ENCODE peak calls at places on chromosomes 16 and 17, in six cellular contexts. X is H1, B is HCT116, Z is OCI-LY7, N is GM23338, Y is Karpas-422. I is an unnamed sample.

GRCh38 chr16:30567991-30568638 is 3.4 kb downstream of the ZNF688 start:
- DNase-seq in X (no peak), B (no peak), Z (peak; percentile 66), N (no peak), Y (no peak), I (no peak)

GRCh38 chr17:79410681-79411080 is 200.2 kb downstream of the RBFOX3 start:
- DNase-seq in X (no peak), B (no peak), Z (no peak), N (no peak), Y (no peak), I (no peak)

GRCh38 chr16:61611847-61612491 is 424.3 kb downstream of the CDH8 start:
- DNase-seq in X (no peak), B (no peak), Z (no peak), N (no peak), Y (no peak), I (no peak)

GRCh38 chr17:76191891-76192290 is 48.4 kb downstream of the RNF157 start:
- DNase-seq in X (no peak), B (no peak), Z (peak; percentile 77), N (no peak), Y (no peak), I (no peak)

GRCh38 chr16:1172651-1173050 is 19.7 kb downstream of the CACNA1H start:
- DNase-seq in X (no peak), B (no peak), Z (no peak), N (no peak), Y (no peak), I (no peak)

GRCh38 chr17:12256380-12256995 is 235.8 kb downstream of the MAP2K4 start:
- DNase-seq in X (no peak), B (peak; percentile 37), Z (peak; percentile 59), N (peak; percentile 61), Y (peak; percentile 80), I (peak; percentile 29)

GRCh38 chr16:50696575-50697420 is 3.4 kb downstream of the NOD2 start:
- DNase-seq in X (no peak), B (peak; percentile 81), Z (no peak), N (no peak), Y (peak; percentile 47), I (peak; percentile 72)

GRCh38 chr16:85184404-85184803 is 72.1 kb upstream of the CIBAR2 start:
- DNase-seq in X (no peak), B (no peak), Z (no peak), N (no peak), Y (no peak), I (no peak)

GRCh38 chr17:81576621-81577277 is 24.6 kb upstream of the FAAP100 start:
- DNase-seq in X (no peak), B (no peak), Z (no peak), N (no peak), Y (no peak), I (no peak)

GRCh38 chr17:80959330-80960036 is 32.2 kb upstream of the CHMP6 start:
- DNase-seq in X (no peak), B (no peak), Z (no peak), N (no peak), Y (no peak), I (no peak)

GRCh38 chr16:69932691-69933392 is 18.3 kb upstream of the CLEC18A start:
- DNase-seq in X (no peak), B (no peak), Z (no peak), N (no peak), Y (no peak), I (no peak)

DNA sequence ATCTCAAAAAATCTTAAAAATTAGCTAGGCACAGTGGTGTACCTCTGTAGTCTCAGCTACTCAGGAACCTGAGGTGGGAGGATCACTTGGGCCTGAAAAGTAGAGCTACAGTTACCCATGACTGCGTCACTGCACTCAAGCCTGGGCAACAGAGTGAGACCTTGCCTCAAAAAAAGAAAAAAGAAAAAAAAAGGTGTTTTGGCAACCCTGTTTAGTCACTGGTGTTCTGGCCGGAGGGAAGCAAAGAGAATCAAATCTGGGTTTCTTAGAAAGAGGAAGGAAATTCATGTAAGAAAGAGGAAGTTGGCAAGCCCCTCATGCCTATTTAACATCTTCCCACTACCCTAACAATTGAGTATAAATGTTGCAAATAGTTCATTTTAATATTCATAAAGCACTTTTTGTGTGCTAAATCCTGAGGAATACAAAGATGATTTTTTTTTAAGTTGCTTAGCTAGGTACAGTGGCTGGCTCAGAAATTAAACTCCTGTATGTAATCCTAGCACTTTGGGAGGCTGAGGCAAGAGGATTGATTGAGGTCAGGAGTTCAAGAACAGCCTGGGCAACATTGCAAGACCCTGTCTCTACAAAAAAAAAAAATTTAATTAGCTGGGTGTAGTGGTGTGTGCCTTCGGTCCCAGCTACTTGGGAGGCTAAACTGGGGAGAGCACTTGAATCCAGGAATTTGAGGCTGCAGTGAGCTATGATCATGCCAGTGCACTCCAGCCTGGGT is 6.5 kb upstream of the USP32 start:
- DNase-seq in X (no peak), B (no peak), Z (peak; percentile 75), N (no peak), Y (peak; percentile 87), I (no peak)
- H2AFZ ChIP-seq in X (no peak overlapping the region), B (no peak overlapping the region), Z (no peak overlapping the region), N (peak overlapping the region; percentile 63), Y (no peak overlapping the region), I (peak overlapping the region; percentile 25)

DNA sequence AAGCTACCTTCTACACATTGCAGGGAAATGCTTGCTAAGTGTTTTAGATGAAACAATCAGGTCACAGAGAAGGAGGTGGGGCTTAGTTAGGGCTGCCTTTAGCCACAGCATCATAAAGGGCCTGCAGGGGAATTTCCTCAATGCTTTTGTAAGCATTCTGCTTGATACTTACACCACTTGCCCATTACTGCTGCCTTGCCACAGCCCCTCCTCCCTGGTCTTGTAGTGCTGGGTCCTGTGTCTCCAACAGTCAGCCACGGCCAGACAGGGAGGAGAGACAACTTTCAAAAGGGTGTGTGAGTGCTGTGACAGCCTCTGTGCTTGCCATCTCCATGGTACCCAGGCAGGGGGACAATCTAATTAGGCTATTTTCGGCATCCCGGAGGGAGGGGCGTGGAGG is 111.2 kb downstream of the SHISA9 start:
- DNase-seq in X (no peak), B (no peak), Z (no peak), N (peak; percentile 55), Y (no peak), I (no peak)
- H2AFZ ChIP-seq in X (no peak overlapping the region), B (no peak overlapping the region), Z (no peak overlapping the region), N (no peak overlapping the region), Y (no peak overlapping the region), I (no peak overlapping the region)

GRCh38 chr17:7929158-7930029 is at the start of gene KCNAB3:
- DNase-seq in X (peak; percentile 83), B (no peak), Z (no peak), N (peak; percentile 93), Y (peak; percentile 97), I (peak; percentile 20)
- H2AFZ ChIP-seq in X (no peak within 1 kb of the TSS), B (no peak within 1 kb of the TSS), Z (no peak within 1 kb of the TSS), N (peak within 1 kb of the TSS; percentile 69), Y (peak within 1 kb of the TSS; percentile 76), I (no peak within 1 kb of the TSS)

GRCh38 chr17:35313875-35314409 is 59.5 kb downstream of the SLFN11 start:
- DNase-seq in X (no peak), B (no peak), Z (no peak), N (peak; percentile 37), Y (no peak), I (no peak)
- H2AFZ ChIP-seq in X (peak overlapping the region; percentile 95), B (no peak overlapping the region), Z (no peak overlapping the region), N (peak overlapping the region; percentile 99), Y (no peak overlapping the region), I (peak overlapping the region; percentile 69)

GRCh38 chr17:9644910-9645751 is at the start of gene USP43:
- DNase-seq in X (peak; percentile 83), B (peak; percentile 32), Z (peak; percentile 26), N (peak; percentile 79), Y (no peak), I (peak; percentile 25)

GRCh38 chr17:9647014-9647413 is 1.7 kb downstream of the USP43 start:
- DNase-seq in X (no peak), B (no peak), Z (no peak), N (peak; percentile 73), Y (no peak), I (no peak)

GRCh38 chr17:9645858-9646555 is 690 bp downstream of the USP43 start:
- DNase-seq in X (peak; percentile 76), B (peak; percentile 12), Z (no peak), N (peak; percentile 79), Y (no peak), I (peak; percentile 19)

GRCh38 chr17:9646556-9646905 is 1.2 kb downstream of the USP43 start:
- DNase-seq in X (no peak), B (no peak), Z (no peak), N (peak; percentile 25), Y (no peak), I (no peak)

DNA sequence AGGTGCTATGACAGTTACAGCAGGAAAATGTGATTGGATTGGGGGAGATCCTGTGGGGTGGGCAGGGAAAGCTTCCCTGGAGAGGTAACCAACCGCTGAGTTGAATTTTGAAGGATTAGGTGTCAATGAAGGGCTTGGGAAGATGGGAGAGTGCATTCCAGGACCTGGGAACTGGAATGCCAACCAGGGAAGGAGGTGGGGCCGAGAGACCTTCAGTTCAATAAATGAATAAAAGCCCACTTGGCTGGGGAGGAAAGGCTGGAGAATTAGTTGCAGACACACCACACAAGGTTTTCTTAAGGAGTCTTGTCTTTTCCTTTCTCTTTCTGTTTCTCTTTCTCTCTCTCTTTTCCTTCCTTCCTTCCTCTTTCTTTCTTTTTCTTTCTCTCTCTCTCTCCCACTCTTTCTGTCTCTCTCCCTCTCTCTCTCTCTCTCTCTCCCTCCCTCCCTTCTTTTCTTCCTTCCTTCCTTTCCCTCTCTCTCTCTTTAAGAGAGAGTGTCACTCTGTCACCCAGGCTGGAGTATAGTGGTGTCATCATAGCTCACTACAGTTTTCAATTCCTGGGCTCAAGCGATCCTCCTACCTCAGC is 3.3 kb downstream of the USP43 start:
- DNase-seq in X (no peak), B (no peak), Z (no peak), N (peak; percentile 78), Y (no peak), I (no peak)
- H2AFZ ChIP-seq in X (no peak overlapping the region), B (no peak overlapping the region), Z (no peak overlapping the region), N (no peak overlapping the region), Y (no peak overlapping the region), I (no peak overlapping the region)

GRCh38 chr16:27723711-27724490 is 174.0 kb downstream of the KATNIP start:
- DNase-seq in X (no peak), B (no peak), Z (no peak), N (no peak), Y (no peak), I (no peak)
- H2AFZ ChIP-seq in X (no peak overlapping the region), B (no peak overlapping the region), Z (no peak overlapping the region), N (no peak overlapping the region), Y (no peak overlapping the region), I (no peak overlapping the region)

GRCh38 chr16:64437706-64438329 is 684.0 kb downstream of the CDH11 start:
- DNase-seq in X (no peak), B (no peak), Z (no peak), N (no peak), Y (no peak), I (no peak)
- H2AFZ ChIP-seq in X (peak overlapping the region; percentile 65), B (no peak overlapping the region), Z (no peak overlapping the region), N (peak overlapping the region; percentile 82), Y (peak overlapping the region; percentile 84), I (no peak overlapping the region)

GRCh38 chr17:980406-981291 is 1.1 kb upstream of the NXN start:
- DNase-seq in X (no peak), B (peak; percentile 76), Z (peak; percentile 95), N (peak; percentile 96), Y (peak; percentile 94), I (peak; percentile 79)

GRCh38 chr17:977163-977562 is 2.4 kb downstream of the NXN start:
- DNase-seq in X (no peak), B (no peak), Z (no peak), N (no peak), Y (no peak), I (no peak)

GRCh38 chr17:978110-979093 is 1.2 kb downstream of the NXN start:
- DNase-seq in X (peak; percentile 61), B (no peak), Z (no peak), N (no peak), Y (no peak), I (no peak)

GRCh38 chr17:979539-980405 is at the start of gene NXN:
- DNase-seq in X (peak; percentile 98), B (no peak), Z (peak; percentile 81), N (peak; percentile 78), Y (peak; percentile 90), I (peak; percentile 96)

GRCh38 chr17:979211-979538 is 401 bp downstream of the NXN start:
- DNase-seq in X (no peak), B (no peak), Z (no peak), N (no peak), Y (no peak), I (no peak)
- H2AFZ ChIP-seq in X (no peak overlapping the region), B (no peak overlapping the region), Z (no peak overlapping the region), N (no peak overlapping the region), Y (no peak overlapping the region), I (no peak overlapping the region)